ENCODE peak calls at places on chromosomes 7 and 10, in five cellular contexts. O is NT2/D1, X is nephron progenitor cell, J is dermis microvascular lymphatic vessel endothelial cell, L is M059J. E is an unnamed sample.
A peak's percentile ranks its signal among the peaks of the same experiment; 100 is the strongest.

GRCh38 chr7:99618726-99619125 is 2.0 kb downstream of the ZSCAN25 start:
- DNase-seq in J (no peak), X (no peak), L (peak; percentile 99), O (no peak), E (no peak)

GRCh38 chr7:68866136-68866535 is 732.1 kb upstream of the AUTS2 start:
- DNase-seq in L (no peak), X (no peak), J (no peak), O (no peak), E (no peak)

GRCh38 chr7:36279251-36279925 is 110.3 kb upstream of the ANLN start:
- DNase-seq in X (no peak), J (no peak), L (no peak), O (no peak), E (no peak)

GRCh38 chr7:37216923-37217322 is 231.7 kb downstream of the ELMO1 start:
- DNase-seq in L (no peak), X (no peak), O (no peak), J (no peak), E (no peak)

GRCh38 chr7:116354546-116355422 is 144.4 kb downstream of the TES start:
- DNase-seq in J (peak; percentile 99), O (no peak), X (peak; percentile 31), L (peak; percentile 100), E (no peak)

GRCh38 chr7:14197280-14197679 is 207.8 kb upstream of the ETV1 start:
- DNase-seq in X (no peak), L (no peak), J (no peak), O (no peak), E (no peak)

GRCh38 chr10:122639801-122640200 is 59.8 kb downstream of the C10orf120 start:
- DNase-seq in X (no peak), L (no peak), J (no peak), O (no peak), E (no peak)

GRCh38 chr7:29132980-29133379 is 13.4 kb downstream of the CPVL start:
- DNase-seq in L (no peak), O (no peak), X (no peak), J (no peak), E (no peak)

GRCh38 chr10:109277456-109277855 is 645.9 kb downstream of the XPNPEP1 start:
- DNase-seq in J (no peak), X (no peak), L (no peak), O (no peak), E (no peak)

GRCh38 chr10:74826142-74827044 is at the start of gene KAT6B:
- DNase-seq in X (peak; percentile 100), L (peak; percentile 100), J (peak; percentile 100), O (peak; percentile 98), E (peak; percentile 99)

GRCh38 chr7:92794386-92794785 is 42.0 kb downstream of the CDK6 start:
- DNase-seq in O (no peak), L (no peak), J (no peak), X (no peak), E (no peak)

GRCh38 chr7:131664570-131664969 is 108.1 kb upstream of the PODXL start:
- DNase-seq in L (no peak), X (no peak), O (no peak), J (peak; percentile 89), E (no peak)

GRCh38 chr10:27742926-27743735 is 2.5 kb downstream of the MKX start:
- DNase-seq in J (peak; percentile 8), L (peak; percentile 7), X (peak; percentile 59), O (no peak), E (no peak)

GRCh38 chr7:2941201-2941859 is 97.2 kb upstream of the GNA12 start:
- DNase-seq in L (no peak), X (no peak), O (no peak), J (no peak), E (no peak)

GRCh38 chr7:98802781-98803110 is 67.1 kb downstream of the TMEM130 start:
- DNase-seq in J (no peak), X (no peak), L (no peak), O (no peak), E (no peak)

GRCh38 chr7:79502151-79502550 is 48.7 kb upstream of the MAGI2 start:
- DNase-seq in L (no peak), J (peak; percentile 2), O (no peak), X (no peak), E (no peak)

GRCh38 chr7:18041202-18041601 is 13.6 kb upstream of the PRPS1L1 start:
- DNase-seq in J (no peak), X (no peak), L (no peak), O (no peak), E (no peak)

GRCh38 chr7:133695976-133696531 is 431.1 kb upstream of the LRGUK start:
- DNase-seq in J (no peak), L (peak; percentile 17), X (peak; percentile 40), O (no peak), E (no peak)

GRCh38 chr7:99499356-99499712 is 747 bp downstream of the ZNF394 start:
- DNase-seq in J (peak; percentile 31), O (no peak), X (no peak), L (peak; percentile 36), E (no peak)

GRCh38 chr7:44540592-44541027 is 520 bp downstream of the NPC1L1 start:
- DNase-seq in J (no peak), O (no peak), X (no peak), L (no peak), E (no peak)

GRCh38 chr7:104089061-104089460 is 99.6 kb upstream of the RELN start:
- DNase-seq in J (no peak), X (no peak), L (no peak), O (no peak), E (no peak)

GRCh38 chr7:972110-972509 is 3.2 kb downstream of the COX19 start:
- DNase-seq in J (no peak), O (no peak), X (no peak), L (no peak), E (no peak)

GRCh38 chr7:26426096-26426495 is 134.4 kb downstream of the SNX10 start:
- DNase-seq in X (no peak), J (no peak), O (no peak), L (no peak), E (no peak)

GRCh38 chr7:100080895-100081534 is 508 bp downstream of the ZNF3 start:
- DNase-seq in O (no peak), L (peak; percentile 34), X (no peak), J (peak; percentile 34), E (no peak)

GRCh38 chr7:128783143-128783799 is 7.7 kb upstream of the OPN1SW start:
- DNase-seq in J (peak; percentile 21), L (no peak), X (peak; percentile 57), O (no peak), E (peak; percentile 68)

GRCh38 chr7:88141953-88142352 is 77.9 kb downstream of the SRI start:
- DNase-seq in O (no peak), X (no peak), L (no peak), J (no peak), E (no peak)

GRCh38 chr10:95793401-95794045 is 37.6 kb downstream of the ENTPD1 start:
- DNase-seq in L (no peak), O (no peak), X (no peak), J (no peak), E (no peak)

GRCh38 chr10:88725798-88726197 is 19.7 kb downstream of the LIPK start:
- DNase-seq in L (peak; percentile 25), J (no peak), O (no peak), X (no peak), E (no peak)

GRCh38 chr10:14566498-14566897 is 208.2 kb downstream of the FAM107B start:
- DNase-seq in L (no peak), J (no peak), X (no peak), O (no peak), E (no peak)

GRCh38 chr10:67079126-67079525 is 153.3 kb downstream of the LRRTM3 start:
- DNase-seq in J (no peak), L (no peak), O (no peak), X (no peak), E (peak; percentile 10)

GRCh38 chr10:44975487-44976331 is 2.9 kb downstream of the DEPP1 start:
- DNase-seq in X (no peak), L (peak; percentile 95), O (no peak), J (peak; percentile 93), E (peak; percentile 82)

GRCh38 chr7:120735791-120736190 is 122.2 kb downstream of the TSPAN12 start:
- DNase-seq in J (no peak), X (no peak), L (no peak), O (no peak), E (no peak)

GRCh38 chr10:97291357-97292096 is 910 bp downstream of the ARHGAP19 start:
- DNase-seq in O (no peak), L (no peak), X (no peak), J (no peak), E (peak; percentile 6)

GRCh38 chr10:135601-136464 is 578 bp downstream of the ZMYND11 start:
- DNase-seq in O (no peak), L (peak; percentile 44), J (peak; percentile 68), X (peak; percentile 70), E (no peak)

GRCh38 chr7:475951-476441 is 43.6 kb downstream of the PDGFA start:
- DNase-seq in L (no peak), J (no peak), X (no peak), O (no peak), E (no peak)

GRCh38 chr10:30725661-30726060 is 96.1 kb upstream of the LYZL2 start:
- DNase-seq in X (no peak), L (no peak), O (no peak), J (no peak), E (no peak)